ENCODE peak calls at places on chromosomes 6 and 20, in seven cellular contexts. L, I, E, J, W, S and N are unnamed samples.

GRCh38 chr6:133132092-133132491 is 109.1 kb upstream of the EYA4 start:
- DNase-seq in E (peak; percentile 2), J (no peak), I (no peak), S (no peak), W (no peak), L (no peak), N (no peak)

GRCh38 chr6:129889580-129889979 is 28.5 kb upstream of the TMEM244 start:
- DNase-seq in S (peak; percentile 56), I (peak; percentile 65), L (no peak), J (no peak), W (no peak), E (no peak), N (no peak)

GRCh38 chr6:141501616-141502015 is 631.1 kb upstream of the GJE1 start:
- DNase-seq in E (no peak), I (no peak), W (no peak), L (no peak), S (no peak), J (no peak), N (no peak)

GRCh38 chr6:150320450-150320849 is 48.4 kb upstream of the IYD start:
- DNase-seq in J (no peak), I (no peak), S (no peak), L (no peak), E (no peak), W (no peak), N (no peak)

GRCh38 chr20:49657118-49657901 is 56.4 kb downstream of the B4GALT5 start:
- DNase-seq in W (no peak), L (no peak), I (no peak), E (no peak), J (no peak), S (peak; percentile 75), N (no peak)

GRCh38 chr20:38723982-38724602 is at the start of gene SLC32A1:
- DNase-seq in L (no peak), S (no peak), J (peak; percentile 14), E (no peak), I (no peak), W (no peak), N (no peak)

GRCh38 chr6:139600313-139600712 is 225.9 kb upstream of the CITED2 start:
- DNase-seq in S (no peak), W (no peak), E (no peak), J (no peak), I (no peak), L (no peak), N (no peak)

GRCh38 chr6:134449781-134450180 is 131.9 kb upstream of the SGK1 start:
- DNase-seq in W (no peak), I (no peak), E (no peak), S (peak; percentile 18), L (no peak), J (no peak), N (no peak)

GRCh38 chr6:32905078-32905477 is 35.8 kb downstream of the HLA-DMB start:
- DNase-seq in I (no peak), W (no peak), L (no peak), S (no peak), J (no peak), E (no peak), N (no peak)

GRCh38 chr6:161394437-161394836 is 120.6 kb upstream of the AGPAT4 start:
- DNase-seq in S (no peak), J (no peak), E (no peak), W (no peak), I (no peak), L (no peak), N (no peak)

GRCh38 chr6:142414462-142414861 is 112.7 kb downstream of the ADGRG6 start:
- DNase-seq in S (no peak), E (no peak), I (no peak), J (no peak), L (no peak), W (no peak), N (no peak)

GRCh38 chr20:25051386-25052155 is 6.4 kb downstream of the ACSS1 start:
- DNase-seq in S (no peak), W (no peak), E (no peak), J (no peak), I (no peak), L (no peak), N (no peak)

GRCh38 chr6:6697620-6698019 is 109.1 kb downstream of the LY86 start:
- DNase-seq in W (no peak), L (no peak), J (no peak), E (no peak), S (no peak), I (no peak), N (no peak)

GRCh38 chr6:4994741-4995140 is 9.1 kb downstream of the RPP40 start:
- DNase-seq in I (no peak), L (no peak), S (no peak), E (no peak), W (no peak), J (no peak), N (no peak)

GRCh38 chr6:108738684-108739406 is 109.4 kb upstream of the ARMC2 start:
- DNase-seq in S (no peak), J (no peak), W (no peak), E (no peak), L (no peak), I (no peak), N (no peak)

GRCh38 chr20:23963941-23964340 is 24.6 kb downstream of the GGTLC1 start:
- DNase-seq in W (no peak), S (no peak), J (no peak), L (no peak), E (no peak), I (no peak), N (no peak)

GRCh38 chr6:92701425-92702096 is 717.8 kb downstream of the EPHA7 start:
- DNase-seq in I (no peak), E (no peak), L (no peak), W (no peak), S (no peak), J (no peak), N (no peak)

GRCh38 chr6:144417686-144418085 is 132.6 kb downstream of the UTRN start:
- DNase-seq in E (no peak), S (no peak), W (no peak), I (no peak), J (no peak), L (peak; percentile 27), N (no peak)

GRCh38 chr6:7058250-7058923 is 49.4 kb upstream of the RREB1 start:
- DNase-seq in L (peak; percentile 85), I (peak; percentile 95), S (peak; percentile 87), W (no peak), E (no peak), J (no peak), N (no peak)

GRCh38 chr20:61959301-61959700 is 106.4 kb downstream of the TAF4 start:
- DNase-seq in J (no peak), E (no peak), W (no peak), I (peak; percentile 80), S (no peak), L (no peak), N (no peak)

GRCh38 chr6:154721460-154721859 is 11.8 kb upstream of the SCAF8 start:
- DNase-seq in W (no peak), J (no peak), S (peak; percentile 40), I (peak; percentile 26), E (no peak), L (no peak), N (no peak)

GRCh38 chr20:44111712-44112335 is 75.2 kb downstream of the JPH2 start:
- DNase-seq in L (no peak), J (no peak), S (peak; percentile 62), W (no peak), E (no peak), I (peak; percentile 46), N (no peak)